ENCODE peak calls at places on chromosomes 5 and 9, in seven cellular contexts. G is heart left ventricle; Q is astrocyte; U is gastrocnemius medialis; K is RWPE2; V is CD4-positive, alpha-beta T cell; J is A549. T is an unnamed sample.

GRCh38 chr5:15385037-15385436 is 114.9 kb upstream of the FBXL7 start:
- DNase-seq in G (no peak), Q (no peak), U (no peak), K (no peak), V (no peak), J (no peak), T (no peak)

GRCh38 chr9:98916660-98917059 is 27.0 kb upstream of the COL15A1 start:
- DNase-seq in G (peak; percentile 73), Q (peak; percentile 20), U (peak; percentile 39), K (no peak), V (no peak), J (no peak), T (no peak)

GRCh38 chr5:157516626-157517325 is 56.8 kb downstream of the NIPAL4 start:
- DNase-seq in G (peak; percentile 66), Q (peak; percentile 96), U (peak; percentile 72), K (no peak), V (no peak), J (peak; percentile 24), T (no peak)

GRCh38 chr5:40679998-40680681 is 425 bp downstream of the PTGER4 start:
- DNase-seq in G (peak; percentile 20), Q (no peak), U (no peak), K (peak; percentile 75), V (no peak), J (no peak), T (peak; percentile 66)

GRCh38 chr5:91382530-91383026 is 539 bp downstream of the ARRDC3 start:
- DNase-seq in G (peak; percentile 25), Q (no peak), U (peak; percentile 23), K (no peak), V (peak; percentile 34), J (no peak), T (no peak)

GRCh38 chr5:72369301-72370079 is 49.3 kb downstream of the PTCD2 start:
- DNase-seq in G (no peak), Q (peak; percentile 89), U (no peak), K (no peak), V (no peak), J (no peak), T (no peak)

GRCh38 chr9:136093995-136094881 is 851 bp downstream of the NACC2 start:
- DNase-seq in G (peak; percentile 85), Q (peak; percentile 42), U (peak; percentile 93), K (no peak), V (peak; percentile 38), J (peak; percentile 90), T (peak; percentile 40)

GRCh38 chr9:38380872-38381534 is 11.5 kb upstream of the ALDH1B1 start:
- DNase-seq in G (no peak), Q (peak; percentile 7), U (peak; percentile 67), K (no peak), V (no peak), J (peak; percentile 27), T (no peak)

GRCh38 chr9:111598730-111599091 is 736 bp downstream of the PTGR1 start:
- DNase-seq in G (no peak), Q (peak; percentile 19), U (peak; percentile 47), K (no peak), V (peak; percentile 1), J (no peak), T (no peak)

GRCh38 chr5:452856-453710 is 10.1 kb downstream of the EXOC3 start:
- DNase-seq in G (no peak), Q (no peak), U (peak; percentile 1), K (peak; percentile 52), V (no peak), J (no peak), T (no peak)

GRCh38 chr5:133610489-133611356 is 1.6 kb downstream of the FSTL4 start:
- DNase-seq in G (peak; percentile 52), Q (peak; percentile 12), U (peak; percentile 31), K (no peak), V (peak; percentile 19), J (peak; percentile 82), T (peak; percentile 67)
- TF ChIP-seq CTCF in G (peak; percentile 55), Q (peak; percentile 14), U (peak; percentile 57), K (peak; percentile 84), V (peak; percentile 18), J (peak; percentile 66), T (no peak)

GRCh38 chr5:51386916-51387853 is 3.9 kb downstream of the ISL1 start:
- DNase-seq in G (no peak), Q (no peak), U (no peak), K (peak; percentile 78), V (no peak), J (no peak), T (no peak)
- H3K27ac ChIP-seq in G (no peak overlapping the region), Q (no peak overlapping the region), U (no peak overlapping the region), K (peak overlapping the region; percentile 73), V (no peak overlapping the region), J (no peak overlapping the region), T (no peak overlapping the region)

GRCh38 chr5:132489871-132490483 is 596 bp downstream of the IRF1 start:
- DNase-seq in G (peak; percentile 65), Q (peak; percentile 43), U (peak; percentile 58), K (peak; percentile 65), V (peak; percentile 46), J (peak; percentile 43), T (peak; percentile 87)
- TF ChIP-seq CTCF in G (no peak), Q (no peak), U (peak; percentile 13), K (peak; percentile 51), V (peak; percentile 34), J (peak; percentile 23), T (peak; percentile 40)

GRCh38 chr5:145509336-145510150 is 325.6 kb downstream of the PRELID2 start:
- DNase-seq in G (no peak), Q (no peak), U (no peak), K (no peak), V (no peak), J (no peak), T (no peak)

GRCh38 chr5:145510769-145511168 is 324.4 kb downstream of the PRELID2 start:
- DNase-seq in G (no peak), Q (no peak), U (no peak), K (no peak), V (no peak), J (no peak), T (no peak)

GRCh38 chr5:145511351-145511750 is 323.8 kb downstream of the PRELID2 start:
- DNase-seq in G (no peak), Q (no peak), U (no peak), K (no peak), V (no peak), J (no peak), T (no peak)

GRCh38 chr5:145506451-145506850 is 328.7 kb downstream of the PRELID2 start:
- DNase-seq in G (no peak), Q (no peak), U (no peak), K (no peak), V (no peak), J (no peak), T (no peak)

DNA sequence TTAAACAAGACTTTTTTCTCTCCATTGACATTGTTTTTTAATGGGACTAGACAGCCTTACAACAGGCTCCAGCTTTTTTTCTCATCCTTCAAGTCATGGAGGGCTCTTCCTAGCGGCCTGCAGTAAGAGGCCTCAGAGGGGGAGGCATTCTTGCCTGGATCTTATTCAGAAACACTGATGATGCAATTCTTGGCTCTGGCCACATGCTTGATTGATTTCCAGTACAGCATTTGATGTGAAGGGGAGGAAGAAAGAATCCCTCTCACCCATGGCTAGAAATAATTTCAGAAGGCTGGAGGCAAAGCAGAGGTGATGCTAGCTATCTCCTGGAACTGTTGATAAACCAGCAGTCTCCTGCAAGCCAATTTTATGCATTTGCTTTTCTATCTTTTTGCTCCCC is 324.8 kb downstream of the PRELID2 start:
- DNase-seq in G (no peak), Q (peak; percentile 48), U (no peak), K (no peak), V (no peak), J (no peak), T (no peak)
- H3K27ac ChIP-seq in G (no peak overlapping the region), Q (no peak overlapping the region), U (no peak overlapping the region), K (no peak overlapping the region), V (no peak overlapping the region), J (no peak overlapping the region), T (no peak overlapping the region)

DNA sequence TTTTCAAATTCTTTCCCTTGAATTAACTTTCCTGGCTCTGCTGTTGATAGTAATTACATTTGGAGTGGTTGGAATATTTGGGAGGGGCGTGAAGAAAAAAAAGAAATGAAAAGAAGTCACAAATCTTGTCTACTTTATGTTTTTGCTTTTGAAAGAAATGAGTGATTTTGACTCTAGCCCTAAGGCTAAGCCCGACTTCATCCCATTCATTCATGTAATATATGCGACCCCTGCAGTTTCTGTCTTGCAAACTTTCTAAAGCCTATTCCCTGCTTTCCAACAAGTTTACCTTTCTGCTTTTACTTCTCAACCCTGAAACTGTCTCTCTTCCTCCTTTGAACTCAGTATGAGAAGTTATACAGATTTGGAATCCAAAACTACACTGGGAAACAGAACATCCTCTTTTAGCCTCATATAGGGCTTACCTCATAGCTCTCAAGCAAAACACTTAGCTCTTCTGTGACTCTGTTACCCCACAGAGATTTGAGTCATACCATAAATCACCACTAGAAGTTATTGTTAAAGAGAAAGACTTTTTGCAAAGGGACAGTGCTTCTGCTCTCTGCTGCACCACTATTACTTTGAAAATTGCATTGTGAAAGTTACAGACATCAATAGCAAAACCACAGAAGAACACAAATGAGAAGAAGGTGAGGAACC is 1.6 kb downstream of the CFAP95 start:
- DNase-seq in G (no peak), Q (peak; percentile 46), U (no peak), K (no peak), V (no peak), J (no peak), T (no peak)
- TF ChIP-seq CTCF in G (no peak), Q (no peak), U (no peak), K (no peak), V (no peak), J (no peak), T (no peak)